ENCODE peak calls at places on chromosomes 13 and 19, in eight cellular contexts. N, V, S, Y, K, Z, O and H are unnamed samples.

GRCh38 chr19:15437355-15438123 is 12.2 kb downstream of the WIZ start:
- DNase-seq in N (no peak), V (no peak), S (no peak), Y (no peak), K (no peak), Z (peak; percentile 47), O (no peak), H (no peak)

GRCh38 chr13:73417012-73417615 is 358.3 kb downstream of the KLF5 start:
- DNase-seq in N (peak; percentile 30), V (no peak), S (peak; percentile 9), Y (peak; percentile 6), K (peak; percentile 46), Z (peak; percentile 27), O (no peak), H (no peak)

GRCh38 chr19:15869109-15869555 is 28.7 kb downstream of the CYP4F2 start:
- DNase-seq in N (peak; percentile 46), V (peak; percentile 2), S (peak; percentile 66), Y (peak; percentile 80), K (peak; percentile 71), Z (peak; percentile 60), O (no peak), H (peak; percentile 97)

GRCh38 chr13:98503175-98504028 is 73.5 kb downstream of the STK24 start:
- DNase-seq in N (no peak), V (no peak), S (no peak), Y (peak; percentile 42), K (no peak), Z (no peak), O (no peak), H (no peak)

GRCh38 chr13:101527130-101527529 is 74.7 kb downstream of the ITGBL1 start:
- DNase-seq in N (no peak), V (no peak), S (no peak), Y (no peak), K (no peak), Z (no peak), O (no peak), H (no peak)

GRCh38 chr19:9608912-9609311 is 12.1 kb downstream of the ZNF561 start:
- DNase-seq in N (no peak), V (no peak), S (no peak), Y (no peak), K (no peak), Z (no peak), O (no peak), H (no peak)

GRCh38 chr13:32940601-32941000 is 75.6 kb upstream of the KL start:
- DNase-seq in N (no peak), V (no peak), S (peak; percentile 60), Y (no peak), K (no peak), Z (no peak), O (no peak), H (no peak)

GRCh38 chr13:27428160-27428559 is 3.7 kb downstream of the GTF3A start:
- DNase-seq in N (no peak), V (no peak), S (no peak), Y (peak; percentile 42), K (no peak), Z (no peak), O (no peak), H (no peak)

GRCh38 chr13:23348270-23349126 is 85.0 kb downstream of the SACS start:
- DNase-seq in N (peak; percentile 14), V (no peak), S (no peak), Y (no peak), K (no peak), Z (no peak), O (no peak), H (no peak)

GRCh38 chr13:28204690-28205443 is 66.5 kb downstream of the PAN3 start:
- DNase-seq in N (no peak), V (no peak), S (no peak), Y (no peak), K (no peak), Z (peak; percentile 5), O (peak; percentile 13), H (no peak)

GRCh38 chr19:31810536-31811109 is 461.4 kb upstream of the TSHZ3 start:
- DNase-seq in N (no peak), V (no peak), S (no peak), Y (no peak), K (no peak), Z (no peak), O (no peak), H (no peak)

GRCh38 chr13:98540476-98540875 is 36.4 kb downstream of the STK24 start:
- DNase-seq in N (no peak), V (no peak), S (no peak), Y (no peak), K (no peak), Z (no peak), O (no peak), H (no peak)

GRCh38 chr13:54775501-54776191 is 1747.0 kb downstream of the OLFM4 start:
- DNase-seq in N (no peak), V (no peak), S (no peak), Y (no peak), K (no peak), Z (no peak), O (no peak), H (no peak)

GRCh38 chr13:99178636-99179035 is 22.0 kb upstream of the UBAC2 start:
- DNase-seq in N (no peak), V (no peak), S (no peak), Y (no peak), K (no peak), Z (no peak), O (no peak), H (peak; percentile 96)

GRCh38 chr19:28578208-28578607 is 634.7 kb downstream of the UQCRFS1 start:
- DNase-seq in N (no peak), V (no peak), S (no peak), Y (no peak), K (no peak), Z (no peak), O (no peak), H (no peak)

GRCh38 chr19:12195501-12195860 is 32.6 kb downstream of the ZNF136 start:
- DNase-seq in N (peak; percentile 35), V (no peak), S (no peak), Y (no peak), K (no peak), Z (no peak), O (no peak), H (no peak)

GRCh38 chr13:32496574-32497160 is 41.9 kb downstream of the N4BP2L2 start:
- DNase-seq in N (no peak), V (no peak), S (no peak), Y (no peak), K (no peak), Z (no peak), O (no peak), H (no peak)

GRCh38 chr13:38697197-38697596 is 10.3 kb downstream of the FREM2 start:
- DNase-seq in N (no peak), V (no peak), S (no peak), Y (no peak), K (no peak), Z (no peak), O (no peak), H (no peak)

GRCh38 chr13:36673352-36673751 is 468 bp upstream of the SERTM1 start:
- DNase-seq in N (peak; percentile 26), V (no peak), S (no peak), Y (no peak), K (no peak), Z (no peak), O (no peak), H (no peak)

GRCh38 chr13:36675213-36675536 is 1.4 kb downstream of the SERTM1 start:
- DNase-seq in N (peak; percentile 17), V (no peak), S (no peak), Y (no peak), K (no peak), Z (no peak), O (no peak), H (no peak)

GRCh38 chr13:36674337-36675212 is 755 bp downstream of the SERTM1 start:
- DNase-seq in N (peak; percentile 45), V (no peak), S (peak; percentile 6), Y (no peak), K (no peak), Z (no peak), O (no peak), H (no peak)

DNA sequence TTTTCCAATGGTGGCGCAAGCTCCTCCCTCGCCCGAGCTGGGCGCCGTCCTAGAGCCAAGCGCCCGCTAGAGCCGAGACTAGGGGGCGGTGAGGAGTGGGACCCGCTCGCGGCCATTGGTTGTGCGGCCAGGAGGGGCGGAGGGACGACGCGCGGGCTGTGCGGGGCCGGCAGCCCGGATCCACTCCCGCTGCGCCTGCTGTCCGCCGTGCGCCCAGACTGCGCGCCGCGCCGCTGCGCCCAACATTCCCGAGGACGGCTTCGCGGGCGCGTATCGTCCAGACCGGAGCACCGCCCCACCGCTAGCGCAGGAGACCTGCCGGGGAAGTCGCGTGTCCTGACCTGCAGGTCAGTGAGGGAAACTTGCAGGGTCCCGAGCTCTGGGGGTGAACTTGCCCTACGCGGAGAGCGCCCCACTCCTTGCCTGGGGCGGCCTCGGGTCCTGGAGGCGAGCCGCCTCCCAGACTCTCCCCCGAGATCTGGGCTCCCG is at the start of gene SERTM1:
- DNase-seq in N (peak; percentile 93), V (no peak), S (peak; percentile 82), Y (no peak), K (no peak), Z (no peak), O (no peak), H (no peak)
- H3K4me3 ChIP-seq in N (peak within 1 kb of the TSS; percentile 88), V (no peak within 1 kb of the TSS), S (peak within 1 kb of the TSS; percentile 21), Y (no peak within 1 kb of the TSS), K (no peak within 1 kb of the TSS), Z (no peak within 1 kb of the TSS), O (no peak within 1 kb of the TSS), H (peak within 1 kb of the TSS; percentile 10)

GRCh38 chr19:38563475-38563874 is 54.3 kb downstream of the MAP4K1 start:
- DNase-seq in N (no peak), V (no peak), S (no peak), Y (no peak), K (no peak), Z (no peak), O (no peak), H (no peak)
- TF ChIP-seq REST in N (no peak), V (no peak), S (no peak), Y (no peak), K (no peak), Z (no peak), O (no peak), H (no peak)

DNA sequence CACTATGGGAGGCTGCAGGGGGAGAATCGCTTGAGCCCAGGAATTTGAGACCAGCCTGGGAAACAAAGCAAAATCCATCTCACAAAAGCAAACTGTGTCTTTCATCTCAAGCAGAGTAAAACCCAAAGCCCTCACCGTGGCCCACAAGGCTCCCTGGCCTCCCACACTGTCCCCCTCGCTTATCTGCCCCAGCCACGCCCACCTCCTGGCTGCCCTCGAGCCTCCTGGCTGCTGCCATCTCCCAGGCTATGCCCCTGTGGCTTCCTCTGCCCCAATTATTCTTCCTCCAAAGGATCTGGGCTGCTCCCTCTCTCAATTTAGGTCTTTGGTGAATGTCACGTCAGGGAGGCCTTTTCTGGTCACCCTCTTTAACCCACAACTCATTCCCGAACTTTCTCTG is 3.6 kb downstream of the RABAC1 start:
- DNase-seq in N (no peak), V (no peak), S (no peak), Y (no peak), K (no peak), Z (no peak), O (no peak), H (no peak)
- TF ChIP-seq POLR2AphosphoS5 in N (no peak), V (no peak), S (no peak), Y (no peak), K (no peak), Z (no peak), O (no peak), H (no peak)

DNA sequence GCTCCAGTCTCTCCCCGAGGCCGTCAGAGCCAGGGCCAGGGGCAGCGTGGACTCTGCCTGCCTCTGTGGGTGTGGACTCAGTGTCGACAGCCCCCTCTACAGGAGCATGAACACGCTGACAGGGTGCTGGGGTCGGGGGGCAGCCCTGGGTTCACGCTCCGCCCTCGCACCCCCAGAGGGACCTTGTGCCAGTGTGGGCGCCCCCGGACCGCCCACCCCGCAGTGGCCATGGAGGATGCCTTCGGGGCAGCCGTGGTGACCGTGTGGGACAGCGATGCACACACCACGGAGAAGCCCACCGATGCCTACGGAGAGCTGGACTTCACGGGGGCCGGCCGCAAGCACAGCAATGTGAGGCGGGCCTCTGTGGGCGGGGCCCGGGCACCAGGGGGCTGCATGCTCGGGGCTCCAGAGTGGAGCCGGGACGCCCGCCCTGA is 8.3 kb downstream of the TRPM4 start:
- DNase-seq in N (peak; percentile 48), V (no peak), S (peak; percentile 51), Y (no peak), K (no peak), Z (no peak), O (no peak), H (no peak)
- H3K4me3 ChIP-seq in N (peak overlapping the region; percentile 55), V (no peak overlapping the region), S (no peak overlapping the region), Y (no peak overlapping the region), K (no peak overlapping the region), Z (no peak overlapping the region), O (no peak overlapping the region), H (no peak overlapping the region)